ENCODE peak calls at places on chromosomes 16 and 17, in seven cellular contexts. N is WTC11, B is left ventricle myocardium inferior, H is heart left ventricle, T is lower leg skin, C is ovary, J is A549. U is an unnamed sample.

GRCh38 chr17:7348478-7349242 is 3.3 kb upstream of the KCTD11 start:
- DNase-seq in N (no peak), B (no peak), H (peak; percentile 31), T (peak; percentile 90), C (peak; percentile 70), J (no peak), U (no peak)

GRCh38 chr17:75587718-75588545 is at the start of gene MYO15B:
- DNase-seq in N (peak; percentile 72), B (peak; percentile 72), H (peak; percentile 77), T (peak; percentile 91), C (peak; percentile 85), J (no peak), U (peak; percentile 64)

GRCh38 chr16:57377080-57377841 is 5.0 kb downstream of the CX3CL1 start:
- DNase-seq in N (no peak), B (no peak), H (no peak), T (no peak), C (no peak), J (peak; percentile 61), U (no peak)

GRCh38 chr17:66169839-66170238 is 22.1 kb downstream of the CEP112 start:
- DNase-seq in N (no peak), B (no peak), H (no peak), T (no peak), C (no peak), J (no peak), U (no peak)

GRCh38 chr17:57370051-57370581 is 113.8 kb downstream of the MSI2 start:
- DNase-seq in N (no peak), B (no peak), H (no peak), T (no peak), C (no peak), J (peak; percentile 81), U (no peak)

GRCh38 chr17:80394629-80395216 is 20.2 kb upstream of the ENDOV start:
- DNase-seq in N (no peak), B (no peak), H (no peak), T (no peak), C (no peak), J (no peak), U (no peak)

GRCh38 chr16:73143681-73144370 is 95.9 kb upstream of the ZFHX3 start:
- DNase-seq in N (no peak), B (no peak), H (no peak), T (no peak), C (no peak), J (no peak), U (no peak)

GRCh38 chr16:73713817-73714495 is 582.7 kb upstream of the PSMD7 start:
- DNase-seq in N (peak; percentile 69), B (no peak), H (no peak), T (no peak), C (no peak), J (peak; percentile 9), U (peak; percentile 52)

GRCh38 chr16:60929-61878 is 7.6 kb downstream of the SNRNP25 start:
- DNase-seq in N (no peak), B (no peak), H (no peak), T (peak; percentile 85), C (no peak), J (no peak), U (no peak)

GRCh38 chr17:48113201-48113676 is 5.7 kb downstream of the SNX11 start:
- DNase-seq in N (no peak), B (no peak), H (peak; percentile 36), T (no peak), C (no peak), J (no peak), U (no peak)

GRCh38 chr17:78780335-78780734 is 1.7 kb downstream of the CYTH1 start:
- DNase-seq in N (no peak), B (no peak), H (no peak), T (no peak), C (no peak), J (no peak), U (no peak)

GRCh38 chr16:74275031-74275636 is 21.5 kb upstream of the PSMD7 start:
- DNase-seq in N (no peak), B (no peak), H (no peak), T (no peak), C (no peak), J (peak; percentile 38), U (no peak)

DNA sequence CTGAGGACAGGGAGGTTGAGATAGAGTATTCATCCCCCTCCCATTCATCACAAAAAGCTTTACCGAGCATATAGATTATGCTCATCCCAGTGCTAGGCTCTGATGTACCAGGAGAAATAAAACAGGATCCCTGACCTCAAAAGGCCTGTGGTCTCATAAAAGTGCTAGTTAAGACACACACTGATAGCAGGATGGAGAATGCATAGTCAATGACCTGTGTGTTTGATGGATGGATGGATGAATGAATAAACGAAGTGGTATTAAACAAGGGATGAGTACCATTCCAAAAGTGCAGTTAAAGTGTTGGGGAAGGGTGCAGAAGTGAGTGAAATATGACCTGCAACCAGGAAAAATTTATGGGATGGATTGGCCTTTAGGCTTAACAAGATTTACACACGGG is 133.9 kb upstream of the NUDT7 start:
- DNase-seq in N (no peak), B (no peak), H (no peak), T (no peak), C (no peak), J (no peak), U (no peak)
- TF ChIP-seq CTCF in N (no peak), B (no peak), H (no peak), T (no peak), C (no peak), J (no peak), U (no peak)

GRCh38 chr16:22235839-22236745 is 30.0 kb downstream of the EEF2K start:
- DNase-seq in N (no peak), B (peak; percentile 23), H (no peak), T (no peak), C (no peak), J (no peak), U (no peak)

GRCh38 chr16:22239131-22239805 is 33.2 kb downstream of the EEF2K start:
- DNase-seq in N (no peak), B (no peak), H (no peak), T (no peak), C (no peak), J (no peak), U (no peak)

DNA sequence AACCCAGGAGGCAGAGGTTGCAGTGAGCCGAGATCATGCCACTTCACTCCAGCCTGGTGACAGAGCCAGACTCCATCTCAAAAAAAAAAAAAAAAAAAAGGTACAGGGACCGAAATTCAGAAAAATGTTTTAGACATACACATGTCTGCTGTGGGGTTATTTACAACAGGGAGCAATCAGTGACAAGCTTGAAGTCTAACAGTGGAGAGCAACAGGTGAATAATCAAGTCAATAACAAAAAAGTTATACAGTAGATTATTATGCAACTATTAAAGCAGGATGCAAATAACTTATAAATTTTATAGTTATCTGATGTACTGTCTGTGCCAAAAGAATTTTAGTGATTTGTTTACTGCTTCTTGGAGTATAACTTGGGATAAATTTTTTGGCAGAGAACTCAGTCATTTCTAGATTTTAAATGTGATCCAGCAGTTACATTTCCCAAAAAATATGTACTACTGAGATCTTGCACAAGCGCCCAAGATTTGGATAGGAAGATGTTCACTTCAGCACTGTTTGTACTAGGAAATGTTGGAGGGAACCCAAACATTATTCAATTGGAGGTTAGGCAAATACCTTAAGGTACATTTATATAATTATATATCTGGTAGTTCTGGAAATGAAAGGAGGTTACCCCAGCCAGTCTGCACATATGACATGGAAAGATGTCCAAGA is 34.1 kb downstream of the EEF2K start:
- DNase-seq in N (no peak), B (no peak), H (no peak), T (no peak), C (no peak), J (no peak), U (no peak)
- TF ChIP-seq CTCF in N (no peak), B (no peak), H (no peak), T (no peak), C (no peak), J (no peak), U (no peak)

DNA sequence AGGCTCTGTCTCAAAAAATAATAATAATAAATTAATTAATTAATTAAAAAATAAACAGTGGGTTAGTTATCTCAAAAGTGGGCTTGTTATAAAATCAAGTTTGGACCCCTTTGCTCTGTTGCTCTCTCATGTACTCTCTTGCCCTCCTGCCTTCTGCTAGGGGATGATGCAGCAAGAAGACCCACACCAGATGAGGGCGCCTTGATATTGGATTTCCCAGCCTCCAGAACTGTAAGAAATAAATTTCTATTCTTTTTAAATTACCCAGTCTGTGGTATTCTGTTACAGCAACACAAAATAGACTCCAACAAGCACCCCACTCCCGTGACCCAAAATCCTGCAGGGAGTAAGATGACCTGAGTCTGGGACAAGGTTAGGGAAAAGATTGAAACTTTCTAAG is 2.1 kb upstream of the ZNF652 start:
- DNase-seq in N (no peak), B (no peak), H (no peak), T (peak; percentile 31), C (no peak), J (no peak), U (no peak)
- TF ChIP-seq CTCF in N (no peak), B (no peak), H (no peak), T (no peak), C (no peak), J (peak; percentile 18), U (no peak)

DNA sequence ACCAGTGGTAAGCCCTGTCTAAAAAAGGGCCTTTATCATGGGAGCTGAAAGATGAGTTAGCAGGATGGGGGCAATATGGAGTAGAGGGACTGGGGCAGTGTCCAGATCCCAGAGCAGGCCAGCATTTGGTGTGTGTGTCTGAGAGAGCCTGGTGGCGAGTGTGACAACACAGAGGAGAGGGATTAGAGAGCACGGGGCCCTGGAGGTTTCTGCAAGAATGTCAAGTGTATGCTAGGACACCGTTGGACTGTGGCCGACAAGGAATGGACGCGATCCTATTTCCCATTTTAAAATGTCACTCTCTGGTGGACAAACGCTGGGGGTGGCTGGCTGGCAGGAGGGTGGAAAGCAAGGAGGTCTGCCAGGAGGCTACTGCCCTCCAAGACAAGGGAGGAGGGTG is 12.4 kb downstream of the TAC4 start:
- DNase-seq in N (no peak), B (no peak), H (no peak), T (no peak), C (no peak), J (no peak), U (no peak)
- TF ChIP-seq CTCF in N (no peak), B (no peak), H (no peak), T (no peak), C (no peak), J (no peak), U (no peak)

GRCh38 chr17:4035081-4035680 is 70.9 kb upstream of the ATP2A3 start:
- DNase-seq in N (no peak), B (no peak), H (no peak), T (no peak), C (no peak), J (no peak), U (no peak)
- TF ChIP-seq CTCF in N (no peak), B (no peak), H (no peak), T (no peak), C (no peak), J (no peak), U (no peak)

GRCh38 chr16:47460755-47461597 is at the start of the genes ITFG1 and PHKB:
- DNase-seq in N (peak; percentile 93), B (peak; percentile 94), H (peak; percentile 96), T (peak; percentile 98), C (peak; percentile 93), J (peak; percentile 56), U (peak; percentile 86)
- TF ChIP-seq CTCF in N (no peak), B (peak; percentile 39), H (no peak), T (no peak), C (no peak), J (no peak), U (no peak)

U was measured in neural crest cell.